ENCODE peak calls at places on chromosomes 4 and X, in five cellular contexts. E is uterus, A is neuronal stem cell, I is lower lobe of right lung, X is MM.1S. Y is an unnamed sample. For H3K4me1 and H3K9me3, the result is how much of the 10 kb centered on the place peaks cover.

GRCh38 chr4:184262901-184263300 is 45.2 kb upstream of the ENPP6 start:
- DNase-seq in E (no peak), A (no peak), I (no peak), X (no peak), Y (no peak)

GRCh38 chrX:100731441-100732281 is at the start of gene SYTL4:
- DNase-seq in E (peak), A (no peak), I (peak), X (no peak), Y (peak)

GRCh38 chr4:119286377-119287002 is 35.4 kb downstream of the FABP2 start:
- DNase-seq in E (no peak), A (peak), I (no peak), X (peak), Y (peak)

GRCh38 chrX:68827256-68827655 is 1.6 kb upstream of the EFNB1 start:
- DNase-seq in E (no peak), A (no peak), I (no peak), X (no peak), Y (no peak)

GRCh38 chr4:7462509-7462971 is 27.8 kb upstream of the PSAPL1 start:
- DNase-seq in E (no peak), A (peak), I (no peak), X (no peak), Y (no peak)

GRCh38 chr4:38002451-38003071 is 42.4 kb downstream of the PTTG2 start:
- DNase-seq in E (no peak), A (no peak), I (no peak), X (no peak), Y (no peak)

GRCh38 chrX:6667048-6667768 is 132.3 kb upstream of the VCX3A start:
- DNase-seq in E (no peak), A (no peak), I (no peak), X (no peak), Y (no peak)

GRCh38 chr4:53902786-53903185 is 161.6 kb downstream of the CHIC2 start:
- DNase-seq in E (no peak), A (no peak), I (no peak), X (no peak), Y (no peak)

GRCh38 chr4:140038031-140038533 is 115.9 kb downstream of the MAML3 start:
- DNase-seq in E (no peak), A (no peak), I (no peak), X (no peak), Y (no peak)

GRCh38 chr4:167614866-167615265 is 380.6 kb upstream of the SPOCK3 start:
- DNase-seq in E (no peak), A (no peak), I (no peak), X (no peak), Y (no peak)

GRCh38 chrX:19902110-19902509 is 14.7 kb upstream of the SH3KBP1 start:
- DNase-seq in E (no peak), A (no peak), I (peak), X (no peak), Y (peak)

GRCh38 chrX:47723689-47724088 is 64.7 kb upstream of the UXT start:
- DNase-seq in E (no peak), A (no peak), I (no peak), X (peak), Y (no peak)

GRCh38 chr4:71468086-71468485 is 129.3 kb downstream of the SLC4A4 start:
- DNase-seq in E (no peak), A (no peak), I (no peak), X (no peak), Y (no peak)

GRCh38 chrX:24014388-24015018 is 12.5 kb downstream of the KLHL15 start:
- DNase-seq in E (no peak), A (no peak), I (no peak), X (no peak), Y (no peak)

GRCh38 chr4:129972257-129972656 is 876.3 kb downstream of the C4orf33 start:
- DNase-seq in E (no peak), A (no peak), I (no peak), X (peak), Y (no peak)

GRCh38 chr4:168028970-168029610 is 63.2 kb upstream of the ANXA10 start:
- DNase-seq in E (no peak), A (no peak), I (no peak), X (no peak), Y (no peak)

GRCh38 chr4:83112678-83113428 is 1.7 kb downstream of the PLAC8 start:
- DNase-seq in E (no peak), A (no peak), I (no peak), X (peak), Y (no peak)

GRCh38 chrX:27674491-27674890 is 84.3 kb downstream of the DCAF8L2 start:
- DNase-seq in E (no peak), A (no peak), I (no peak), X (no peak), Y (no peak)

GRCh38 chrX:109487640-109488039 is 5.8 kb upstream of the GUCY2F start:
- DNase-seq in E (no peak), A (no peak), I (no peak), X (peak), Y (no peak)

GRCh38 chrX:122583526-122583925 is 600.6 kb upstream of the GRIA3 start:
- DNase-seq in E (no peak), A (no peak), I (no peak), X (no peak), Y (no peak)

GRCh38 chrX:21745756-21746155 is 12.2 kb downstream of the SMPX start:
- DNase-seq in E (no peak), A (no peak), I (no peak), X (peak), Y (peak)

GRCh38 chrX:55161581-55161980 is 58.6 kb upstream of the PAGE5 start:
- DNase-seq in E (no peak), A (peak), I (no peak), X (no peak), Y (no peak)

GRCh38 chrX:136525738-136526606 is 6.0 kb upstream of the VGLL1 start:
- DNase-seq in E (peak), A (no peak), I (peak), X (no peak), Y (peak)

GRCh38 chr4:174058846-174059245 is 224.6 kb downstream of the FBXO8 start:
- DNase-seq in E (no peak), A (no peak), I (no peak), X (no peak), Y (no peak)

GRCh38 chr4:48262926-48263325 is 6.7 kb downstream of the TEC start:
- DNase-seq in E (no peak), A (no peak), I (no peak), X (no peak), Y (no peak)

GRCh38 chr4:124641715-124642380 is 70.7 kb downstream of the ANKRD50 start:
- DNase-seq in E (no peak), A (no peak), I (no peak), X (peak), Y (no peak)

GRCh38 chr4:100843897-100844296 is 326.1 kb upstream of the EMCN start:
- DNase-seq in E (no peak), A (no peak), I (no peak), X (no peak), Y (no peak)

DNA sequence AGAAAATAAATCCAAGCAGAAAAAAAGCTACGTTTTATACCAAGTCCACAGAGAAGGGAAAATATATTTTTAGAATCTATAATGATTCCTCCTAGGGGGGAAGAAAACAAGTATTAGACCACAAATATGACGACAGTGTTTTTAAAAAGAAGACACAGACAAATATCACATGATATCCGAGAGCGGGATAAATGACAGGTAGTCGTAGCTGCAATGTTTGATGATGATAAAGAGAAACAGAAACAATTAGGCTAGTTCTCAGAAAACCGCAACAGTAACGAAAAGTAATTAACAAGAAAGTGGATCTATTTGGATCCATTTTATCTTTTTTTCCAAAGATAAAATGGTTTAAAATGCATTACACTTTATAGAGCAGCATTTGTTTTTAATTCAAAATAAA is 918 bp downstream of the HAUS3 start:
- DNase-seq in E (no peak), A (no peak), I (no peak), X (peak), Y (no peak)
- H3K4me1 ChIP-seq in E (under half), A (under half), I (half or more), X (under half), Y (under half)

GRCh38 chr4:108498925-108499324 is 121.5 kb upstream of the RPL34 start:
- DNase-seq in E (no peak), A (no peak), I (no peak), X (no peak), Y (no peak)

GRCh38 chr4:108502366-108502765 is 118.0 kb upstream of the RPL34 start:
- DNase-seq in E (no peak), A (no peak), I (no peak), X (no peak), Y (no peak)
- H3K9me3 ChIP-seq in E (under half), A (under half), I (under half), X (under half), Y (under half)

DNA sequence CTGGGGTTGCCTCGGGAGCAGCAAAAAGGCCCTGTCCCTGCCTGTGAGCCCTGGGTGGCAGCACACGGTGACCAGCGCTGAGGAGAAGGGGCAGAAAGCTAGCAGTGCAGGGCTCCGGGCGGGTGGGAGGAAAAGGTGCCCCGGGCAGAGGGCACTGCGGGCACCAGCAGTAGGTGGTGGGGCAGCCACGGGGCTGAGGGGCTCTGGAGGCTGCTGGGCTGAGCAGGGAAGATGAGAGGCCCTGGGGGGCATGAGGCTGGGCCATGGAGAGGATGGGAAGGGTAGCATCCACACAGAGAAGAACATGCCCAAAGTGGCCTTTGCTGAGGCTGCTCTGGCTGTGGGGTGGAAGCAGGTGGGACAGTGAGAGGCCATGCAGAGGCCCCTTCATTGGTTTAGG is 67.5 kb upstream of the NKX1-1 start:
- DNase-seq in E (no peak), A (no peak), I (no peak), X (no peak), Y (no peak)
- H3K4me3 ChIP-seq in E (no peak), A (no peak), I (no peak), X (no peak), Y (no peak)

GRCh38 chr4:41120297-41121217 is 93.8 kb downstream of the APBB2 start:
- DNase-seq in E (peak), A (no peak), I (peak), X (no peak), Y (peak)

GRCh38 chr4:41122309-41122708 is 92.0 kb downstream of the APBB2 start:
- DNase-seq in E (no peak), A (no peak), I (no peak), X (no peak), Y (no peak)

GRCh38 chr4:41122775-41123174 is 91.6 kb downstream of the APBB2 start:
- DNase-seq in E (no peak), A (no peak), I (no peak), X (no peak), Y (no peak)

GRCh38 chr4:41121906-41122305 is 92.4 kb downstream of the APBB2 start:
- DNase-seq in E (no peak), A (no peak), I (no peak), X (no peak), Y (no peak)

GRCh38 chr4:41119867-41120295 is 94.5 kb downstream of the APBB2 start:
- DNase-seq in E (no peak), A (no peak), I (no peak), X (no peak), Y (no peak)
- H3K4me1 ChIP-seq in E (under half), A (under half), I (under half), X (under half), Y (under half)

DNA sequence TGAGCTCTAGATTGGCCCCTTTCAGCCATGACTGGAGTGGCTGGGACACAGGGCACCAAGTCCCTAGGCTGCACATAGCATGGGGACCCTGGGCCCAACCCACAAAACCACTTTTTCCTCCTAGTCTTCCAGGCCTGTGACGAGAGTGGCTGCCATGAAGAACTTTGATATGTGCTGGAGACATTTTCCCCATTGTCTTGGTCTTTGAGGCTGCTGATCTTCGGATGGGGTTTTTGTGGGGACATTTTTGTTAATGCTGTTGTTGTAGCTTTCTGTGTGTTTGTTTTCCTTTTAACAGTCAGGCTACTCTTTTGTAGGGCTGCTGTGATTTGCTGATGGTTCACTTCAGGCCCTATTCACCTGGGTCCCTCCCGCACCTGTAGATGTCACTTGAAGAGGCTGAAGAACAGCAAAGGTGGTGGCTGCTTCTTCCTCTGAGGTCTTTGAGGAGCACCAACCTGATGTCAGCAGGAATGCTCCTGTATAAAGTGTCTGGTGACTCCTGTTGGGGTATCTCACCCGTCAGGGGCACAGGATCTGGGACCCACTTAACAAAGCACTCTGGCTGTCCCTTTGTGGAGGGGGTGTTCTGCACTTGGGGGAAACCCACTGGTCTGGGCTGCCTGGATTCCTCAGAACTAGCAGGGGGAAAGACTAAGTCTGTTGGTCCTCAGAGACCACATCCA is 49.6 kb upstream of the GRID2 start:
- DNase-seq in E (no peak), A (no peak), I (no peak), X (no peak), Y (no peak)
- H3K9me3 ChIP-seq in E (under half), A (under half), I (under half), X (under half), Y (under half)

GRCh38 chr4:176125063-176125462 is 59.4 kb downstream of the WDR17 start:
- DNase-seq in E (no peak), A (no peak), I (no peak), X (no peak), Y (no peak)

GRCh38 chr4:176123710-176124407 is 58.2 kb downstream of the WDR17 start:
- DNase-seq in E (no peak), A (peak), I (no peak), X (peak), Y (peak)
- H3K4me3 ChIP-seq in E (no peak), A (no peak), I (no peak), X (peak), Y (no peak)

GRCh38 chr4:15652191-15652590 is 3.0 kb downstream of the FBXL5 start:
- DNase-seq in E (no peak), A (no peak), I (no peak), X (no peak), Y (no peak)
- H3K4me1 ChIP-seq in E (under half), A (under half), I (half or more), X (under half), Y (under half)